ENCODE peak calls at places on chromosomes 7 and 10, in five cellular contexts. S is heart right ventricle, R is A549, N is astrocyte of the cerebellum, M is suprapubic skin. G is an unnamed sample.

GRCh38 chr7:74467876-74468275 is 14.2 kb downstream of the GTF2IRD1 start:
- DNase-seq in S (no peak), N (no peak), M (no peak), R (no peak), G (no peak)

GRCh38 chr7:42247301-42247700 is 10.3 kb upstream of the GLI3 start:
- DNase-seq in N (peak; percentile 78), R (no peak), S (no peak), M (no peak), G (no peak)

GRCh38 chr10:69517271-69517848 is 55.9 kb downstream of the NEUROG3 start:
- DNase-seq in S (no peak), M (no peak), R (no peak), N (no peak), G (no peak)

GRCh38 chr10:96794786-96795733 is 37.0 kb upstream of the LCOR start:
- DNase-seq in S (no peak), R (no peak), M (no peak), N (no peak), G (no peak)

GRCh38 chr7:36601596-36601995 is 122.7 kb downstream of the AOAH start:
- DNase-seq in R (no peak), N (no peak), S (no peak), M (no peak), G (no peak)

GRCh38 chr7:99194301-99194700 is 13.6 kb downstream of the KPNA7 start:
- DNase-seq in M (no peak), N (no peak), R (no peak), S (no peak), G (no peak)

GRCh38 chr7:101115215-101115614 is 11.7 kb upstream of the SERPINE1 start:
- DNase-seq in S (no peak), M (no peak), N (no peak), R (no peak), G (no peak)

GRCh38 chr7:128924706-128925588 is 12.8 kb upstream of the IRF5 start:
- DNase-seq in M (no peak), R (no peak), N (no peak), S (no peak), G (no peak)

GRCh38 chr7:4045975-4046374 is 636.1 kb upstream of the FOXK1 start:
- DNase-seq in S (no peak), M (no peak), N (no peak), R (no peak), G (no peak)

GRCh38 chr7:111475419-111475748 is 86.9 kb downstream of the IMMP2L start:
- DNase-seq in N (no peak), R (no peak), M (no peak), S (no peak), G (no peak)

GRCh38 chr10:5413012-5413938 is 918 bp downstream of the NET1 start:
- DNase-seq in R (peak; percentile 47), M (no peak), S (no peak), N (peak; percentile 36), G (no peak)

GRCh38 chr7:139614886-139615285 is 91.4 kb downstream of the CLEC2L start:
- DNase-seq in M (no peak), R (no peak), N (no peak), S (no peak), G (no peak)

GRCh38 chr7:150992833-150993302 is 2.1 kb downstream of the NOS3 start:
- DNase-seq in S (no peak), R (peak; percentile 45), M (no peak), N (no peak), G (no peak)

GRCh38 chr7:44272456-44272855 is 52.9 kb downstream of the CAMK2B start:
- DNase-seq in M (no peak), S (no peak), N (no peak), R (no peak), G (no peak)

GRCh38 chr10:78624791-78625190 is 444.0 kb upstream of the ZMIZ1 start:
- DNase-seq in S (no peak), N (no peak), M (no peak), R (no peak), G (no peak)

GRCh38 chr7:48188776-48189520 is 17.7 kb downstream of the ABCA13 start:
- DNase-seq in M (no peak), N (peak; percentile 63), R (no peak), S (no peak), G (no peak)

GRCh38 chr10:118948784-118949183 is 80.7 kb upstream of the NANOS1 start:
- DNase-seq in S (peak; percentile 37), R (no peak), N (no peak), M (no peak), G (no peak)

GRCh38 chr10:71604324-71605018 is 115.1 kb downstream of the C10orf105 start:
- DNase-seq in S (no peak), N (no peak), M (no peak), R (no peak), G (no peak)

GRCh38 chr7:155584763-155585531 is 38.6 kb upstream of the CNPY1 start:
- DNase-seq in S (no peak), M (peak; percentile 69), N (no peak), R (no peak), G (peak; percentile 38)

GRCh38 chr7:70113543-70113942 is 515.3 kb downstream of the AUTS2 start:
- DNase-seq in M (no peak), R (no peak), N (no peak), S (no peak), G (no peak)

GRCh38 chr10:49539320-49539885 is 482 bp upstream of the ERCC6 start:
- DNase-seq in M (no peak), N (no peak), S (peak; percentile 34), R (peak; percentile 46), G (no peak)

GRCh38 chr7:684416-684815 is 42.1 kb upstream of the DNAAF5 start:
- DNase-seq in M (peak; percentile 24), R (no peak), S (no peak), N (no peak), G (no peak)

GRCh38 chr7:55546826-55547225 is 25.5 kb downstream of the VOPP1 start:
- DNase-seq in R (peak; percentile 84), M (no peak), S (peak; percentile 63), N (peak; percentile 46), G (no peak)

DNA sequence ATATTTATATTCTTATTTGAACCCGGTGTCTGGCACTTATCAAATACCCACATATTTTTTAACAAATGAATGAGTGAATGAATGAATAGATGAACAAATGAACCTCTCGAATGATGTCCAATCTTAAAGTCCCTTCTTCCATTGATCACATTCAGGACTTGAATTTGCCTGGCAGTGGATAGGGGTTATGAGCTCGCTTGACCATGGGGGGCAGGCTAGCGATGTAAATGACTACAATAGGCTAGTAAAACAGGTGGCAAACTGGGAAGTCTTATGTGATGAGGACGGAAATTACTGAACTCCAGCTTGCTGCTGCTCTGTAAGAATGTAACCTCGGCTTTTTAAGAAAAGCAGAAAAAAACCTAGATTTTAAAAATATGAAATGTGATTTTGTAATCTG is 247.7 kb upstream of the DKK1 start:
- DNase-seq in S (no peak), N (no peak), M (no peak), R (peak; percentile 11), G (no peak)
- TF ChIP-seq CTCF in S (no peak), N (no peak), M (no peak), R (no peak), G (no peak)

GRCh38 chr7:141976524-141977245 is 3.1 kb upstream of the TAS2R38 start:
- DNase-seq in N (no peak), M (no peak), R (no peak), S (no peak), G (no peak)
- TF ChIP-seq CTCF in N (no peak), M (no peak), R (peak; percentile 29), S (no peak), G (no peak)

GRCh38 chr7:152663101-152663740 is 12.7 kb downstream of the XRCC2 start:
- DNase-seq in R (no peak), S (no peak), M (no peak), N (no peak), G (no peak)
- TF ChIP-seq CTCF in R (no peak), S (no peak), M (no peak), N (no peak), G (no peak)

GRCh38 chr10:97937928-97938327 is 88.3 kb downstream of the GOLGA7B start:
- DNase-seq in N (no peak), R (no peak), S (no peak), M (no peak), G (no peak)
- TF ChIP-seq CTCF in N (no peak), R (no peak), S (no peak), M (no peak), G (no peak)

G was measured in chondrocyte.